ENCODE peak calls at places on chromosomes 1 and 21, in six cellular contexts. P, U, G, X, W and Q are unnamed samples.

GRCh38 chr1:56570924-56571372 is 8.4 kb downstream of the PLPP3 start:
- DNase-seq in P (no peak), U (no peak), G (no peak), X (no peak), W (peak; percentile 39), Q (no peak)

GRCh38 chr1:84379128-84379527 is 19.2 kb upstream of the DNASE2B start:
- DNase-seq in P (no peak), U (no peak), G (no peak), X (no peak), W (peak; percentile 83), Q (no peak)

GRCh38 chr1:66679140-66679539 is 73.1 kb upstream of the DYNLT5 start:
- DNase-seq in P (no peak), U (no peak), G (no peak), X (no peak), W (no peak), Q (no peak)

GRCh38 chr1:39776400-39776713 is 5.2 kb upstream of the OXCT2 start:
- DNase-seq in P (peak; percentile 77), U (no peak), G (no peak), X (no peak), W (no peak), Q (peak; percentile 52)

GRCh38 chr1:26126321-26127084 is 14.9 kb downstream of the PDIK1L start:
- DNase-seq in P (peak; percentile 57), U (peak; percentile 45), G (peak; percentile 22), X (no peak), W (peak; percentile 51), Q (no peak)

GRCh38 chr1:21904725-21905520 is 32.2 kb downstream of the HSPG2 start:
- DNase-seq in P (no peak), U (no peak), G (no peak), X (no peak), W (peak; percentile 84), Q (no peak)

GRCh38 chr1:68703921-68704354 is 207.1 kb upstream of the DEPDC1 start:
- DNase-seq in P (no peak), U (no peak), G (no peak), X (no peak), W (no peak), Q (no peak)

GRCh38 chr1:160629286-160630210 is 17.3 kb downstream of the SLAMF1 start:
- DNase-seq in P (no peak), U (no peak), G (peak; percentile 66), X (no peak), W (no peak), Q (no peak)

GRCh38 chr1:23276531-23276930 is 59.2 kb upstream of the HTR1D start:
- DNase-seq in P (no peak), U (no peak), G (no peak), X (no peak), W (no peak), Q (no peak)

GRCh38 chr1:30900931-30901560 is 7.5 kb downstream of the SDC3 start:
- DNase-seq in P (no peak), U (no peak), G (no peak), X (no peak), W (no peak), Q (no peak)

GRCh38 chr1:15618685-15619525 is 1.6 kb downstream of the DDI2 start:
- DNase-seq in P (no peak), U (no peak), G (no peak), X (no peak), W (peak; percentile 97), Q (no peak)

GRCh38 chr21:43697758-43698643 is 20.9 kb upstream of the PDXK start:
- DNase-seq in P (no peak), U (no peak), G (no peak), X (no peak), W (peak; percentile 59), Q (no peak)

GRCh38 chr1:74812180-74812541 is 79.2 kb downstream of the TYW3 start:
- DNase-seq in P (peak; percentile 16), U (no peak), G (no peak), X (no peak), W (no peak), Q (peak; percentile 45)

GRCh38 chr1:160615660-160616059 is 31.2 kb downstream of the SLAMF1 start:
- DNase-seq in P (no peak), U (no peak), G (no peak), X (no peak), W (no peak), Q (no peak)

GRCh38 chr1:157047064-157047410 is 1.5 kb upstream of the ARHGEF11 start:
- DNase-seq in P (no peak), U (no peak), G (no peak), X (no peak), W (no peak), Q (no peak)

GRCh38 chr1:103525114-103525606 is 339 bp upstream of the RNPC3 start:
- DNase-seq in P (peak; percentile 10), U (peak; percentile 10), G (no peak), X (no peak), W (peak; percentile 81), Q (no peak)

GRCh38 chr1:67213164-67213563 is 46.9 kb downstream of the IL23R start:
- DNase-seq in P (no peak), U (no peak), G (no peak), X (no peak), W (peak; percentile 13), Q (no peak)

GRCh38 chr1:208025036-208025435 is 114.1 kb upstream of the CD34 start:
- DNase-seq in P (no peak), U (no peak), G (no peak), X (no peak), W (no peak), Q (no peak)

GRCh38 chr1:151311589-151312331 is 15.5 kb downstream of the PI4KB start:
- DNase-seq in P (no peak), U (no peak), G (peak; percentile 7), X (peak; percentile 79), W (peak; percentile 99), Q (no peak)

GRCh38 chr1:217432339-217432738 is 198.6 kb downstream of the GPATCH2 start:
- DNase-seq in P (no peak), U (no peak), G (no peak), X (no peak), W (no peak), Q (no peak)

GRCh38 chr21:37878946-37879660 is 37.2 kb downstream of the KCNJ6 start:
- DNase-seq in P (no peak), U (no peak), G (no peak), X (no peak), W (peak; percentile 69), Q (no peak)

GRCh38 chr1:196527941-196528340 is 80.3 kb downstream of the KCNT2 start:
- DNase-seq in P (no peak), U (no peak), G (no peak), X (no peak), W (peak; percentile 12), Q (no peak)

GRCh38 chr1:39625462-39626273 is 13.8 kb downstream of the HEYL start:
- DNase-seq in P (no peak), U (no peak), G (no peak), X (no peak), W (peak; percentile 91), Q (no peak)